ENCODE peak calls at places on chromosomes 1 and 21, in six cellular contexts. One of them, this sample, is unnamed.

GRCh38 chr1:248288385-248288784 is 10.6 kb upstream of the OR2T33 start:
- DNase-seq in RPMI7951: no peak
- DNase-seq in Calu3: no peak
- DNase-seq in dorsolateral prefrontal cortex: no peak
- DNase-seq in islet precursor cell: no peak
- DNase-seq in WTC11: no peak
- DNase-seq in this sample: no peak

GRCh38 chr1:94240822-94241221 is 3.4 kb upstream of the ARHGAP29 start:
- DNase-seq in WTC11: no peak
- DNase-seq in Calu3: no peak
- DNase-seq in islet precursor cell: no peak
- DNase-seq in RPMI7951: peak
- DNase-seq in dorsolateral prefrontal cortex: no peak
- DNase-seq in this sample: peak

GRCh38 chr1:62273953-62274352 is 45.3 kb downstream of the KANK4 start:
- DNase-seq in WTC11: no peak
- DNase-seq in Calu3: no peak
- DNase-seq in RPMI7951: no peak
- DNase-seq in dorsolateral prefrontal cortex: no peak
- DNase-seq in islet precursor cell: no peak
- DNase-seq in this sample: no peak

GRCh38 chr1:47991698-47992097 is 5.5 kb downstream of the TRABD2B start:
- DNase-seq in Calu3: no peak
- DNase-seq in WTC11: no peak
- DNase-seq in islet precursor cell: no peak
- DNase-seq in RPMI7951: no peak
- DNase-seq in dorsolateral prefrontal cortex: no peak
- DNase-seq in this sample: no peak

GRCh38 chr21:45844181-45844580 is 137.4 kb upstream of the COL6A1 start:
- DNase-seq in islet precursor cell: peak
- DNase-seq in Calu3: no peak
- DNase-seq in WTC11: no peak
- DNase-seq in RPMI7951: no peak
- DNase-seq in dorsolateral prefrontal cortex: no peak
- DNase-seq in this sample: no peak

GRCh38 chr1:15207031-15207828 is 39.8 kb upstream of the FHAD1 start:
- DNase-seq in RPMI7951: no peak
- DNase-seq in islet precursor cell: no peak
- DNase-seq in WTC11: peak
- DNase-seq in Calu3: no peak
- DNase-seq in dorsolateral prefrontal cortex: no peak
- DNase-seq in this sample: no peak

GRCh38 chr1:218451415-218451814 is 106.3 kb downstream of the TGFB2 start:
- DNase-seq in dorsolateral prefrontal cortex: no peak
- DNase-seq in RPMI7951: peak
- DNase-seq in islet precursor cell: no peak
- DNase-seq in Calu3: no peak
- DNase-seq in WTC11: no peak
- DNase-seq in this sample: no peak

GRCh38 chr1:194600716-194601115 is 1414.3 kb upstream of the B3GALT2 start:
- DNase-seq in islet precursor cell: no peak
- DNase-seq in dorsolateral prefrontal cortex: no peak
- DNase-seq in WTC11: no peak
- DNase-seq in Calu3: no peak
- DNase-seq in RPMI7951: no peak
- DNase-seq in this sample: no peak

This sample was measured in neuronal stem cell.